ENCODE peak calls at places on chromosomes 11 and 22, in five cellular contexts. One of them, this sample, is unnamed.

GRCh38 chr11:114886644-114887259 is 208.4 kb downstream of the NXPE2 start:
- DNase-seq in NCI-H748 treated with DMSO at 0.1 percent for 48 hours: no peak
- DNase-seq in AG09309: no peak
- DNase-seq in ureter: no peak
- DNase-seq in activated T-cell treated with anti-CD3 and anti-CD28 coated beads, Interleukin-2, amount 50 U/mL, for 72 hours: no peak
- DNase-seq in this sample: no peak

GRCh38 chr22:50730941-50731661 is 6.9 kb upstream of the ACR start:
- DNase-seq in NCI-H748 treated with DMSO at 0.1 percent for 48 hours: no peak
- DNase-seq in AG09309: no peak
- DNase-seq in ureter: peak
- DNase-seq in activated T-cell treated with anti-CD3 and anti-CD28 coated beads, Interleukin-2, amount 50 U/mL, for 72 hours: no peak
- DNase-seq in this sample: no peak

GRCh38 chr11:29173660-29174062 is 843.2 kb downstream of the KCNA4 start:
- DNase-seq in NCI-H748 treated with DMSO at 0.1 percent for 48 hours: no peak
- DNase-seq in AG09309: no peak
- DNase-seq in ureter: no peak
- DNase-seq in activated T-cell treated with anti-CD3 and anti-CD28 coated beads, Interleukin-2, amount 50 U/mL, for 72 hours: no peak
- DNase-seq in this sample: no peak

GRCh38 chr11:75562836-75563484 is 907 bp downstream of the SERPINH1 start:
- DNase-seq in NCI-H748 treated with DMSO at 0.1 percent for 48 hours: no peak
- DNase-seq in AG09309: no peak
- DNase-seq in ureter: peak
- DNase-seq in activated T-cell treated with anti-CD3 and anti-CD28 coated beads, Interleukin-2, amount 50 U/mL, for 72 hours: no peak
- DNase-seq in this sample: no peak

GRCh38 chr11:77127969-77128691 is at the start of gene MYO7A:
- DNase-seq in NCI-H748 treated with DMSO at 0.1 percent for 48 hours: no peak
- DNase-seq in AG09309: no peak
- DNase-seq in ureter: no peak
- DNase-seq in activated T-cell treated with anti-CD3 and anti-CD28 coated beads, Interleukin-2, amount 50 U/mL, for 72 hours: no peak
- DNase-seq in this sample: no peak

GRCh38 chr11:21520244-21520643 is 672.6 kb upstream of the ANO5 start:
- DNase-seq in NCI-H748 treated with DMSO at 0.1 percent for 48 hours: no peak
- DNase-seq in AG09309: no peak
- DNase-seq in ureter: no peak
- DNase-seq in activated T-cell treated with anti-CD3 and anti-CD28 coated beads, Interleukin-2, amount 50 U/mL, for 72 hours: no peak
- DNase-seq in this sample: no peak

GRCh38 chr11:12994476-12994875 is 14.6 kb upstream of the RASSF10 start:
- DNase-seq in NCI-H748 treated with DMSO at 0.1 percent for 48 hours: no peak
- DNase-seq in AG09309: no peak
- DNase-seq in ureter: no peak
- DNase-seq in activated T-cell treated with anti-CD3 and anti-CD28 coated beads, Interleukin-2, amount 50 U/mL, for 72 hours: no peak
- DNase-seq in this sample: no peak

GRCh38 chr11:107592256-107592655 is 1.3 kb downstream of the ELMOD1 start:
- DNase-seq in NCI-H748 treated with DMSO at 0.1 percent for 48 hours: no peak
- DNase-seq in AG09309: no peak
- DNase-seq in ureter: no peak
- DNase-seq in activated T-cell treated with anti-CD3 and anti-CD28 coated beads, Interleukin-2, amount 50 U/mL, for 72 hours: no peak
- DNase-seq in this sample: no peak

GRCh38 chr11:121291896-121292502 is 572 bp upstream of the SC5D start:
- DNase-seq in NCI-H748 treated with DMSO at 0.1 percent for 48 hours: peak
- DNase-seq in AG09309: no peak
- DNase-seq in ureter: no peak
- DNase-seq in activated T-cell treated with anti-CD3 and anti-CD28 coated beads, Interleukin-2, amount 50 U/mL, for 72 hours: no peak
- DNase-seq in this sample: no peak

GRCh38 chr11:76237914-76238313 is 31.6 kb upstream of the WNT11 start:
- DNase-seq in NCI-H748 treated with DMSO at 0.1 percent for 48 hours: no peak
- DNase-seq in AG09309: no peak
- DNase-seq in ureter: no peak
- DNase-seq in activated T-cell treated with anti-CD3 and anti-CD28 coated beads, Interleukin-2, amount 50 U/mL, for 72 hours: no peak
- DNase-seq in this sample: no peak

GRCh38 chr11:117144477-117145392 is 648 bp downstream of the PAFAH1B2 start:
- DNase-seq in NCI-H748 treated with DMSO at 0.1 percent for 48 hours: no peak
- DNase-seq in AG09309: no peak
- DNase-seq in ureter: peak
- DNase-seq in activated T-cell treated with anti-CD3 and anti-CD28 coated beads, Interleukin-2, amount 50 U/mL, for 72 hours: peak
- DNase-seq in this sample: peak

GRCh38 chr11:8728566-8728965 is 46.0 kb downstream of the RPL27A start:
- DNase-seq in NCI-H748 treated with DMSO at 0.1 percent for 48 hours: no peak
- DNase-seq in AG09309: no peak
- DNase-seq in ureter: no peak
- DNase-seq in activated T-cell treated with anti-CD3 and anti-CD28 coated beads, Interleukin-2, amount 50 U/mL, for 72 hours: no peak
- DNase-seq in this sample: no peak

GRCh38 chr11:8282621-8283509 is 19.2 kb upstream of the LMO1 start:
- DNase-seq in NCI-H748 treated with DMSO at 0.1 percent for 48 hours: peak
- DNase-seq in AG09309: no peak
- DNase-seq in ureter: peak
- DNase-seq in activated T-cell treated with anti-CD3 and anti-CD28 coated beads, Interleukin-2, amount 50 U/mL, for 72 hours: no peak
- DNase-seq in this sample: no peak

GRCh38 chr11:36726420-36726819 is 128.4 kb upstream of the RAG2 start:
- DNase-seq in NCI-H748 treated with DMSO at 0.1 percent for 48 hours: no peak
- DNase-seq in AG09309: no peak
- DNase-seq in ureter: no peak
- DNase-seq in activated T-cell treated with anti-CD3 and anti-CD28 coated beads, Interleukin-2, amount 50 U/mL, for 72 hours: no peak
- DNase-seq in this sample: no peak

GRCh38 chr22:38697055-38697980 is 3.4 kb downstream of the JOSD1 start:
- DNase-seq in NCI-H748 treated with DMSO at 0.1 percent for 48 hours: no peak
- DNase-seq in AG09309: no peak
- DNase-seq in ureter: no peak
- DNase-seq in activated T-cell treated with anti-CD3 and anti-CD28 coated beads, Interleukin-2, amount 50 U/mL, for 72 hours: no peak
- DNase-seq in this sample: no peak

GRCh38 chr22:21652010-21652546 is 10.0 kb downstream of the SDF2L1 start:
- DNase-seq in NCI-H748 treated with DMSO at 0.1 percent for 48 hours: peak
- DNase-seq in AG09309: no peak
- DNase-seq in ureter: peak
- DNase-seq in activated T-cell treated with anti-CD3 and anti-CD28 coated beads, Interleukin-2, amount 50 U/mL, for 72 hours: peak
- DNase-seq in this sample: no peak

GRCh38 chr11:1714908-1715885 is 18.2 kb downstream of the KRTAP5-6 start:
- DNase-seq in NCI-H748 treated with DMSO at 0.1 percent for 48 hours: no peak
- DNase-seq in AG09309: no peak
- DNase-seq in ureter: peak
- DNase-seq in activated T-cell treated with anti-CD3 and anti-CD28 coated beads, Interleukin-2, amount 50 U/mL, for 72 hours: no peak
- DNase-seq in this sample: no peak

GRCh38 chr11:95016133-95016532 is 8.9 kb upstream of the KDM4E start:
- DNase-seq in NCI-H748 treated with DMSO at 0.1 percent for 48 hours: no peak
- DNase-seq in AG09309: no peak
- DNase-seq in ureter: no peak
- DNase-seq in activated T-cell treated with anti-CD3 and anti-CD28 coated beads, Interleukin-2, amount 50 U/mL, for 72 hours: no peak
- DNase-seq in this sample: no peak

GRCh38 chr11:68989936-68990606 is 9.3 kb upstream of the MRGPRD start:
- DNase-seq in NCI-H748 treated with DMSO at 0.1 percent for 48 hours: no peak
- DNase-seq in AG09309: no peak
- DNase-seq in ureter: peak
- DNase-seq in activated T-cell treated with anti-CD3 and anti-CD28 coated beads, Interleukin-2, amount 50 U/mL, for 72 hours: no peak
- DNase-seq in this sample: no peak

GRCh38 chr11:118921121-118921928 is 4.4 kb downstream of the BCL9L start:
- DNase-seq in NCI-H748 treated with DMSO at 0.1 percent for 48 hours: no peak
- DNase-seq in AG09309: no peak
- DNase-seq in ureter: peak
- DNase-seq in activated T-cell treated with anti-CD3 and anti-CD28 coated beads, Interleukin-2, amount 50 U/mL, for 72 hours: no peak
- DNase-seq in this sample: no peak

GRCh38 chr11:47987781-47988180 is 7.4 kb downstream of the PTPRJ start:
- DNase-seq in NCI-H748 treated with DMSO at 0.1 percent for 48 hours: no peak
- DNase-seq in AG09309: no peak
- DNase-seq in ureter: no peak
- DNase-seq in activated T-cell treated with anti-CD3 and anti-CD28 coated beads, Interleukin-2, amount 50 U/mL, for 72 hours: no peak
- DNase-seq in this sample: no peak